ENCODE peak calls at places on chromosome 4, in four cellular contexts. V is fibroblast of lung; X is stimulated activated CD4-positive, alpha-beta T cell treated with anti-CD3 and anti-CD28 coated beads, TNF-alpha, amount 100 ng/mL, for 1 hour; K is endodermal cell. P is an unnamed sample.

GRCh38 chr4:58453956-58454355 is 1343.8 kb upstream of the IGFBP7 start:
- DNase-seq in V (no peak), X (no peak), K (no peak), P (no peak)

GRCh38 chr4:1348014-1348513 is 1.1 kb downstream of the UVSSA start:
- DNase-seq in V (no peak), X (no peak), K (no peak), P (no peak)

GRCh38 chr4:8038702-8039251 is 99.1 kb upstream of the AFAP1 start:
- DNase-seq in V (no peak), X (no peak), K (no peak), P (no peak)

GRCh38 chr4:128354205-128354821 is 66.7 kb upstream of the PGRMC2 start:
- DNase-seq in V (peak; percentile 88), X (no peak), K (no peak), P (peak; percentile 96)

GRCh38 chr4:8939887-8940742 is 68.5 kb upstream of the HMX1 start:
- DNase-seq in V (no peak), X (no peak), K (no peak), P (no peak)

GRCh38 chr4:94410678-94411206 is 41.0 kb upstream of the PDLIM5 start:
- DNase-seq in V (peak; percentile 71), X (no peak), K (no peak), P (peak; percentile 98)

GRCh38 chr4:84852081-84852480 is 114.4 kb downstream of the WDFY3 start:
- DNase-seq in V (peak; percentile 51), X (no peak), K (no peak), P (no peak)

GRCh38 chr4:73822389-73822788 is 14.1 kb upstream of the CXCL6 start:
- DNase-seq in V (no peak), X (no peak), K (no peak), P (no peak)

GRCh38 chr4:182212211-182212761 is 30.9 kb upstream of the TENM3 start:
- DNase-seq in V (peak; percentile 67), X (no peak), K (no peak), P (no peak)

GRCh38 chr4:67928547-67928946 is 34.7 kb downstream of the TMPRSS11A start:
- DNase-seq in V (no peak), X (no peak), K (peak; percentile 53), P (no peak)